ENCODE peak calls at places on chromosomes 16 and 17, in nine cellular contexts. Z is ascending aorta; N is A549; T is heart right ventricle; P is right atrium auricular region; K is lung; F is CD4-positive, alpha-beta memory T cell; U is CD4-positive, CD25-positive, alpha-beta regulatory T cell; X is mesendoderm. I is an unnamed sample.

GRCh38 chr16:78611318-78611717 is 511.9 kb downstream of the WWOX start:
- DNase-seq in Z (no peak), N (no peak), T (no peak), P (no peak), K (no peak), F (no peak), U (no peak), X (no peak), I (no peak)

GRCh38 chr17:43220511-43221125 is 7.8 kb downstream of the CCDC200 start:
- DNase-seq in Z (peak; percentile 33), N (no peak), T (no peak), P (peak; percentile 46), K (peak; percentile 6), F (no peak), U (no peak), X (no peak), I (no peak)

GRCh38 chr16:28597692-28598261 is 927 bp upstream of the SULT1A2 start:
- DNase-seq in Z (no peak), N (peak; percentile 16), T (no peak), P (no peak), K (peak; percentile 54), F (no peak), U (peak; percentile 10), X (peak; percentile 77), I (no peak)

GRCh38 chr17:36616391-36617029 is 15.1 kb downstream of the MRM1 start:
- DNase-seq in Z (no peak), N (no peak), T (no peak), P (no peak), K (no peak), F (no peak), U (no peak), X (no peak), I (no peak)

GRCh38 chr17:35743911-35744328 is 9.1 kb downstream of the GAS2L2 start:
- DNase-seq in Z (no peak), N (peak; percentile 49), T (no peak), P (no peak), K (no peak), F (no peak), U (no peak), X (peak; percentile 68), I (no peak)

GRCh38 chr16:645852-646678 is 3.1 kb upstream of the WDR90 start:
- DNase-seq in Z (no peak), N (no peak), T (no peak), P (no peak), K (no peak), F (no peak), U (no peak), X (no peak), I (no peak)

GRCh38 chr16:53061701-53062159 is 6.9 kb downstream of the CHD9 start:
- DNase-seq in Z (no peak), N (no peak), T (no peak), P (no peak), K (peak; percentile 59), F (no peak), U (peak; percentile 51), X (no peak), I (no peak)

GRCh38 chr16:21028728-21029127 is 121.9 kb downstream of the DNAH3 start:
- DNase-seq in Z (no peak), N (no peak), T (no peak), P (no peak), K (no peak), F (no peak), U (no peak), X (no peak), I (no peak)

GRCh38 chr17:73592531-73592961 is 51.7 kb downstream of the SDK2 start:
- DNase-seq in Z (no peak), N (no peak), T (no peak), P (no peak), K (no peak), F (no peak), U (peak; percentile 3), X (no peak), I (no peak)

GRCh38 chr17:28059675-28060074 is 17.2 kb downstream of the NLK start:
- DNase-seq in Z (no peak), N (no peak), T (no peak), P (no peak), K (no peak), F (no peak), U (no peak), X (no peak), I (no peak)

GRCh38 chr16:74740795-74741304 is 33.8 kb downstream of the FA2H start:
- DNase-seq in Z (no peak), N (peak; percentile 96), T (peak; percentile 28), P (no peak), K (no peak), F (no peak), U (no peak), X (no peak), I (no peak)

GRCh38 chr16:57970971-57971370 is at the start of gene CNGB1:
- DNase-seq in Z (no peak), N (no peak), T (no peak), P (no peak), K (no peak), F (no peak), U (no peak), X (no peak), I (no peak)

GRCh38 chr17:68592667-68593330 is 8.4 kb downstream of the FAM20A start:
- DNase-seq in Z (no peak), N (no peak), T (no peak), P (no peak), K (no peak), F (no peak), U (no peak), X (no peak), I (no peak)

GRCh38 chr16:47392114-47392513 is 68.7 kb downstream of the ITFG1 start:
- DNase-seq in Z (no peak), N (no peak), T (no peak), P (no peak), K (no peak), F (no peak), U (peak; percentile 30), X (no peak), I (no peak)

GRCh38 chr16:25692307-25692706 is 548 bp downstream of the HS3ST4 start:
- DNase-seq in Z (no peak), N (no peak), T (peak; percentile 6), P (no peak), K (no peak), F (no peak), U (no peak), X (peak; percentile 33), I (no peak)

GRCh38 chr17:81097943-81098308 is 63.0 kb downstream of the BAIAP2 start:
- DNase-seq in Z (no peak), N (peak; percentile 50), T (no peak), P (no peak), K (no peak), F (no peak), U (no peak), X (no peak), I (no peak)

GRCh38 chr16:54926166-54926838 is 4.4 kb upstream of the IRX5 start:
- DNase-seq in Z (no peak), N (no peak), T (no peak), P (no peak), K (no peak), F (no peak), U (no peak), X (no peak), I (no peak)
- H3K4me3 ChIP-seq in Z (peak overlapping the region; percentile 11), N (no peak overlapping the region), T (peak overlapping the region; percentile 89), P (no peak overlapping the region), K (no peak overlapping the region), F (no peak overlapping the region), U (no peak overlapping the region), X (no peak overlapping the region), I (peak overlapping the region; percentile 82)

GRCh38 chr17:39617100-39617445 is 9.4 kb upstream of the NEUROD2 start:
- DNase-seq in Z (no peak), N (no peak), T (no peak), P (no peak), K (no peak), F (peak; percentile 27), U (no peak), X (no peak), I (no peak)
- H3K4me3 ChIP-seq in Z (peak overlapping the region; percentile 70), N (peak overlapping the region; percentile 78), T (peak overlapping the region; percentile 57), P (no peak overlapping the region), K (no peak overlapping the region), F (no peak overlapping the region), U (no peak overlapping the region), X (no peak overlapping the region), I (peak overlapping the region; percentile 42)

GRCh38 chr17:58082341-58082869 is 814 bp upstream of the DYNLL2 start:
- DNase-seq in Z (no peak), N (no peak), T (no peak), P (no peak), K (no peak), F (no peak), U (no peak), X (no peak), I (no peak)
- H3K4me3 ChIP-seq in Z (peak overlapping the region; percentile 76), N (peak overlapping the region; percentile 95), T (peak overlapping the region; percentile 96), P (peak overlapping the region; percentile 100), K (no peak overlapping the region), F (no peak overlapping the region), U (no peak overlapping the region), X (no peak overlapping the region), I (no peak overlapping the region)

DNA sequence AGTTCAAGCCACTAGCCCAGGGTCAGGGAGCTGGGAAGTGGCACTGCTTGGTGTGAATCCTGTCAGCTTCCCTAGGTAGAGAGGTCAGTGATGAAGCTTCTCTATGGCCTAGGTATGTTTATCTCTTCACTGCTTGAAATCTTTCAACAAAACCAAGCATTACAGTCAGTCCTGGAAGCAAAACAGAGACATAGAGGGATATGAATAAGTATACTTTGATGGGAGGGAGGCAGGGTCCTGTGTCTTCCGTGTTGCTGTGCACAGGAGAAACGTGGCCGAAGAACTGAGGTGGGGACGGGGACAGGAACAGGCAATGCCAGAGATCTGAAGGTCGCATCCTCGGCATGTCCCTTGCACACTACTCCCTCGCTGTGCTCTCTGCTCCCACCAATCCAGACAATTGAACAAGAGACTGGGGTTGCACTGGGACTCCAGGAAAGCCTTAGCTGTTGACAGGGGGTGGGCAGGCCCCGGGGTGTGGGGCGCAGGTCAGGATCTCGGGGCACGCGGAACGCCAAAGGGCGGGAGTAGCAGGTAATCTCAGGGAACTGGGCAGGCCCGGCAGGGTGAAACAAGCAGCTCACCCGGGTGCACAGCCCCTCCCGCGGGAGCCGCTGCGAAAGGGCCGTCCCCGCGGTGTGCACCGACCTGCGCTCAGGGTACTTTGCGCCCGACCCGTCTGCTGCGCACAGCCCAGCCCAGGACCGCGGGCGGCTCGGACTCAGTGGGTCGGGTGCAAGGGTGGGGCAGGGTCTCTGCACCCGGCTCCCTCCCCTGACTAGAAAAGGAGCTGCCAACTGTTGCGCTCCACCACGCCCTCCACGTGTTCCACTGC is at the start of gene MT1H:
- DNase-seq in Z (no peak), N (no peak), T (no peak), P (no peak), K (no peak), F (no peak), U (peak; percentile 30), X (no peak), I (no peak)
- H3K4me3 ChIP-seq in Z (no peak within 1 kb of the TSS), N (no peak within 1 kb of the TSS), T (no peak within 1 kb of the TSS), P (no peak within 1 kb of the TSS), K (no peak within 1 kb of the TSS), F (no peak within 1 kb of the TSS), U (no peak within 1 kb of the TSS), X (no peak within 1 kb of the TSS), I (no peak within 1 kb of the TSS)

GRCh38 chr16:6777624-6778023 is 555.0 kb upstream of the RBFOX1 start:
- DNase-seq in Z (no peak), N (no peak), T (no peak), P (no peak), K (no peak), F (no peak), U (no peak), X (no peak), I (no peak)
- H3K4me3 ChIP-seq in Z (no peak overlapping the region), N (no peak overlapping the region), T (no peak overlapping the region), P (no peak overlapping the region), K (no peak overlapping the region), F (no peak overlapping the region), U (no peak overlapping the region), X (no peak overlapping the region), I (no peak overlapping the region)